ENCODE peak calls at places on chromosomes 4 and X, in six cellular contexts. R is K562, H is HCT116, D is HepG2, E is SK-N-SH, Z is H1. I is an unnamed sample.

GRCh38 chr4:3871881-3872833 is 106.0 kb downstream of the ADRA2C start:
- DNase-seq in R (no peak), D (no peak), H (no peak), E (no peak), Z (peak), I (no peak)

GRCh38 chrX:112513154-112513553 is 166.6 kb downstream of the LHFPL1 start:
- DNase-seq in H (no peak), D (no peak), E (no peak), Z (no peak), R (no peak), I (no peak)

GRCh38 chr4:89834486-89835209 is 2.3 kb downstream of the SNCA start:
- DNase-seq in R (no peak), Z (no peak), D (no peak), E (no peak), H (no peak), I (no peak)

GRCh38 chr4:83252782-83253405 is 31.7 kb downstream of the COQ2 start:
- DNase-seq in H (peak), Z (peak), E (peak), R (peak), D (peak), I (no peak)

GRCh38 chrX:136255543-136255942 is 4.3 kb upstream of the MAP7D3 start:
- DNase-seq in R (no peak), Z (no peak), E (no peak), H (no peak), D (no peak), I (no peak)

GRCh38 chr4:138952405-138952804 is 63.2 kb upstream of the NOCT start:
- DNase-seq in Z (peak), D (no peak), E (no peak), H (no peak), R (no peak), I (no peak)

GRCh38 chr4:174255790-174256189 is 27.7 kb downstream of the FBXO8 start:
- DNase-seq in Z (no peak), R (no peak), E (no peak), H (no peak), D (no peak), I (peak)

GRCh38 chr4:45453258-45453841 is 670.5 kb downstream of the GABRG1 start:
- DNase-seq in R (no peak), H (no peak), Z (no peak), E (peak), D (peak), I (peak)

GRCh38 chrX:152652060-152652459 is 14.4 kb downstream of the GABRQ start:
- DNase-seq in R (no peak), D (no peak), H (no peak), E (no peak), Z (no peak), I (no peak)

GRCh38 chr4:42865572-42866189 is 26.8 kb upstream of the GRXCR1 start:
- DNase-seq in Z (peak), R (peak), E (peak), D (peak), H (peak), I (no peak)

GRCh38 chrX:131513159-131513914 is 30.5 kb upstream of the OR13H1 start:
- DNase-seq in H (no peak), D (peak), Z (no peak), E (no peak), R (no peak), I (no peak)

GRCh38 chrX:20441123-20441522 is 174.4 kb upstream of the RPS6KA3 start:
- DNase-seq in Z (no peak), R (no peak), E (no peak), H (no peak), D (no peak), I (no peak)

GRCh38 chr4:28225005-28225404 is 1364.4 kb downstream of the STIM2 start:
- DNase-seq in E (no peak), R (no peak), H (peak), Z (no peak), D (no peak), I (peak)

GRCh38 chr4:126851391-126851790 is 781.4 kb upstream of the INTU start:
- DNase-seq in D (no peak), Z (no peak), H (no peak), R (no peak), E (no peak), I (no peak)

GRCh38 chr4:40152642-40153041 is 44.2 kb upstream of the RHOH start:
- DNase-seq in E (no peak), H (no peak), Z (no peak), R (no peak), D (no peak), I (no peak)

GRCh38 chr4:14868426-14868825 is 133.9 kb upstream of the CPEB2 start:
- DNase-seq in Z (no peak), H (no peak), D (no peak), E (no peak), R (no peak), I (no peak)

GRCh38 chr4:86640469-86640868 is 46.4 kb downstream of the PTPN13 start:
- DNase-seq in Z (no peak), E (no peak), D (no peak), H (no peak), R (no peak), I (no peak)

GRCh38 chr4:95363579-95363965 is 185.2 kb downstream of the UNC5C start:
- DNase-seq in E (no peak), D (no peak), R (no peak), H (no peak), Z (no peak), I (no peak)
- TF ChIP-seq JUND in E (no peak), D (no peak), R (no peak), H (no peak), Z (no peak), I (no peak)

DNA sequence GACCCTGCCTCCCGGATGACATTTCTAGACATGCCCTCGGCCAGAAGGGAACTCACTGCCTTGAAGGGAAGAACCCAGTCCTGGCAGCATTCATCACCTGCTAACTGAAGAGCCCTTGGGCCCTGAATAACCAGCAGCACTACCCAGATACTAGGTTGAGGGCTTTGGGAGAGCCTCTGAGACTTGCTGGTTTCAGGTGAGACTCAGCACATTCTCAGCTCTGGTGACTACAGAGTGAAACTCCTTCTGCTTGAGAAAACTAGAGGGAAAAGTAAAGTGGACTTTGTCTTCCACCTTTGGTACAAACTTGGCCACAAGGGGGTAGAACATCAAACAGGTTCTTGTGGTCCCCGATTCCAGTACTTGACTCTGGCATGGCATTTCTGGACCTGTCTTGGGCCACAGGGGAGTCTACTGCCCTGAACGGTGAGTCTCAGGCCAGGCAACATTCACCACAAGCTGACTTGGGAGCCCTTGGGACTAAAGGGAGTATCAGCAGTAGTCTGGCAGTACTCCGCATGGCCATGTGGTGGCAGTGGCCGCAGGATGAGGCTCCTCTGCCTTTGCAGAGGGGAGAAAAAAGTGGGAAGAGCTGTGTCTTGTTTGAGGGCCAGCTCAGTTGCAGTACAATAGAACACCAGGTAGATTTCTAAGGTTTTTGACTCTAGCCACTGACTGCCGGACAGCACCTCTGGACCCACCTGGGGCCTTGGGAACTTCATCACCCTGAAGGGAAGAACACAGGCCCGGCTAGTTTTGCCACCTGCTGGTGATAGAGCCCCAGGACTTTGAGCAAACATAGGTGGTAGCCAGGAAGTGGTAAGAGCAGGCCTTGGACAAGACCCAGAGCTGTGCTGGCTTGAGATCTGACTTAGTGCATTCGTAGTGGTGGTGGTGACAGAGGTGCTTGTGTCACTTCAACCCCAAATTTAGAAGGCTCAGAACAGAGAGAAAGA is 414.8 kb downstream of the OPHN1 start:
- DNase-seq in R (peak), D (peak), Z (peak), H (peak), E (peak), I (no peak)
- TF ChIP-seq JUND in R (no peak), D (no peak), Z (no peak), H (no peak), E (no peak), I (no peak)

DNA sequence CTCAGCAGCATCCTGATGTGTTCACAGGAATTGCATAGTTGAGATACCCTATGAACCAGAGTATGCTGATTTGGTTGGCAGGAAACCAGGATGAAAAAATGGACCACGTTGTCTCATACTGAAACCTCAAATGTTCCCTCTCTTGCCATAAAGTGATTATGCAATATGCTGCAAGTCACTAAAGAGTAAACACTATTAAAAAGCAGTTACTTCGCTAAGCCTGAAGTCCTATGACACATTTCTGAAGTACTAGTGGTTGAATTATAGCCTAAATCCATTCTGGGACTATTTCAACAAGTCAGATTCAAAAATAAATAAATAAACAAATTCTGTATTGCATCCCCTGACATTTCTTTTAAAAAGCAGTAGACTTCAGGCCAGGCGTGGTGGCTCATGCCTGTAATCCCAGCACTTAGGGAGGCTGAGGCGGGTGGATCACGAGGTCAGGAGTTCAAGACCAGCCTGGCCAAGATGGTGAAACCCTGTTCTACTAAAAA is 106.0 kb upstream of the NAP1L5 start:
- DNase-seq in R (no peak), E (no peak), H (no peak), D (no peak), Z (no peak), I (no peak)
- TF ChIP-seq JUND in R (no peak), E (no peak), H (no peak), D (no peak), Z (no peak), I (no peak)

GRCh38 chr4:185534850-185535761 is at the start of gene PDLIM3:
- DNase-seq in E (peak), D (peak), R (peak), Z (peak), H (peak), I (peak)
- TF ChIP-seq JUND in E (no peak), D (no peak), R (peak), Z (peak), H (no peak), I (no peak)